ENCODE peak calls at places on chromosomes 2 and 18, in four cellular contexts. M is fibroblast of mammary gland, N is colonic mucosa, E is GM12864. Q is an unnamed sample.

GRCh38 chr2:116719841-116720240 is 1094.7 kb upstream of the DDX18 start:
- DNase-seq in M (peak; percentile 0), N (no peak), E (no peak), Q (no peak)

GRCh38 chr18:43680096-43680495 is 402.8 kb upstream of the SYT4 start:
- DNase-seq in M (peak; percentile 49), N (no peak), E (no peak), Q (no peak)

GRCh38 chr2:71618327-71619113 is 165.2 kb downstream of the DYSF start:
- DNase-seq in M (no peak), N (peak; percentile 12), E (no peak), Q (peak; percentile 70)

GRCh38 chr2:162686336-162686735 is 152.2 kb downstream of the KCNH7 start:
- DNase-seq in M (no peak), N (no peak), E (no peak), Q (no peak)

GRCh38 chr18:27249933-27250332 is 64.8 kb upstream of the CHST9 start:
- DNase-seq in M (no peak), N (no peak), E (no peak), Q (no peak)

GRCh38 chr2:197168705-197169104 is 141.9 kb downstream of the ANKRD44 start:
- DNase-seq in M (peak; percentile 70), N (peak; percentile 84), E (peak; percentile 36), Q (no peak)

GRCh38 chr2:42827647-42828486 is 35.5 kb upstream of the HAAO start:
- DNase-seq in M (peak; percentile 83), N (peak; percentile 91), E (no peak), Q (peak; percentile 95)

GRCh38 chr2:112821682-112822081 is 14.9 kb downstream of the IL1B start:
- DNase-seq in M (no peak), N (no peak), E (no peak), Q (no peak)

GRCh38 chr2:10634495-10634894 is 55.3 kb downstream of the NOL10 start:
- DNase-seq in M (no peak), N (no peak), E (no peak), Q (no peak)

GRCh38 chr2:3195865-3196504 is 181.6 kb downstream of the EIPR1 start:
- DNase-seq in M (no peak), N (no peak), E (no peak), Q (no peak)

GRCh38 chr2:7356909-7357584 is 439.8 kb downstream of the RNF144A start:
- DNase-seq in M (no peak), N (no peak), E (no peak), Q (no peak)

GRCh38 chr2:70688427-70688826 is 79.6 kb downstream of the ADD2 start:
- DNase-seq in M (no peak), N (no peak), E (no peak), Q (no peak)

GRCh38 chr2:24111407-24111861 is 11.7 kb downstream of the PFN4 start:
- DNase-seq in M (peak; percentile 19), N (no peak), E (no peak), Q (no peak)

GRCh38 chr18:31819106-31819924 is 58.6 kb upstream of the SLC25A52 start:
- DNase-seq in M (peak; percentile 63), N (peak; percentile 19), E (peak; percentile 29), Q (no peak)

GRCh38 chr2:181106789-181107418 is 126.5 kb downstream of the UBE2E3 start:
- DNase-seq in M (peak; percentile 93), N (no peak), E (peak; percentile 87), Q (no peak)

GRCh38 chr2:181465686-181466375 is 8.6 kb downstream of the ITGA4 start:
- DNase-seq in M (peak; percentile 94), N (no peak), E (no peak), Q (no peak)

GRCh38 chr2:181857471-181857870 is 34.1 kb upstream of the ITPRID2 start:
- DNase-seq in M (peak; percentile 64), N (no peak), E (no peak), Q (no peak)

GRCh38 chr2:148817210-148817708 is 57.8 kb upstream of the KIF5C start:
- DNase-seq in M (peak; percentile 50), N (no peak), E (no peak), Q (no peak)

GRCh38 chr18:24731158-24731557 is 270.7 kb downstream of the HRH4 start:
- DNase-seq in M (no peak), N (no peak), E (no peak), Q (no peak)

GRCh38 chr2:25066455-25066854 is 24.6 kb downstream of the EFR3B start:
- DNase-seq in M (no peak), N (no peak), E (no peak), Q (no peak)

GRCh38 chr2:64615844-64616536 is 37.7 kb downstream of the SERTAD2 start:
- DNase-seq in M (no peak), N (no peak), E (no peak), Q (no peak)

GRCh38 chr18:78407456-78407823 is 572.2 kb upstream of the SALL3 start:
- DNase-seq in M (no peak), N (peak; percentile 45), E (no peak), Q (peak; percentile 46)

GRCh38 chr2:240604291-240604938 is 17.9 kb downstream of the CAPN10 start:
- DNase-seq in M (peak; percentile 61), N (peak; percentile 84), E (no peak), Q (no peak)

GRCh38 chr2:124323321-124323720 is 298.2 kb downstream of the CNTNAP5 start:
- DNase-seq in M (peak; percentile 23), N (no peak), E (no peak), Q (no peak)

GRCh38 chr2:149612122-149612521 is 24.5 kb upstream of the MMADHC start:
- DNase-seq in M (peak; percentile 29), N (no peak), E (no peak), Q (no peak)

GRCh38 chr2:237859533-237860272 is at the start of gene RAMP1:
- DNase-seq in M (no peak), N (no peak), E (no peak), Q (peak; percentile 84)

GRCh38 chr2:177001334-177001733 is 211.3 kb upstream of the HNRNPA3 start:
- DNase-seq in M (no peak), N (no peak), E (no peak), Q (no peak)

GRCh38 chr2:151391436-151391835 is 18.3 kb upstream of the RIF1 start:
- DNase-seq in M (no peak), N (no peak), E (no peak), Q (no peak)

GRCh38 chr18:59540819-59541218 is 156.4 kb downstream of the CCBE1 start:
- DNase-seq in M (peak; percentile 83), N (no peak), E (no peak), Q (no peak)

GRCh38 chr2:154710685-154711084 is 12.2 kb downstream of the KCNJ3 start:
- DNase-seq in M (no peak), N (no peak), E (no peak), Q (no peak)

GRCh38 chr2:154709215-154709614 is 10.7 kb downstream of the KCNJ3 start:
- DNase-seq in M (no peak), N (no peak), E (no peak), Q (no peak)

GRCh38 chr2:154707994-154708393 is 9.5 kb downstream of the KCNJ3 start:
- DNase-seq in M (no peak), N (no peak), E (no peak), Q (no peak)

GRCh38 chr2:154710078-154710477 is 11.6 kb downstream of the KCNJ3 start:
- DNase-seq in M (no peak), N (no peak), E (no peak), Q (no peak)

GRCh38 chr2:154713605-154714004 is 15.1 kb downstream of the KCNJ3 start:
- DNase-seq in M (no peak), N (no peak), E (no peak), Q (no peak)
- TF ChIP-seq CTCF in M (no peak), N (no peak), E (no peak), Q (no peak)

DNA sequence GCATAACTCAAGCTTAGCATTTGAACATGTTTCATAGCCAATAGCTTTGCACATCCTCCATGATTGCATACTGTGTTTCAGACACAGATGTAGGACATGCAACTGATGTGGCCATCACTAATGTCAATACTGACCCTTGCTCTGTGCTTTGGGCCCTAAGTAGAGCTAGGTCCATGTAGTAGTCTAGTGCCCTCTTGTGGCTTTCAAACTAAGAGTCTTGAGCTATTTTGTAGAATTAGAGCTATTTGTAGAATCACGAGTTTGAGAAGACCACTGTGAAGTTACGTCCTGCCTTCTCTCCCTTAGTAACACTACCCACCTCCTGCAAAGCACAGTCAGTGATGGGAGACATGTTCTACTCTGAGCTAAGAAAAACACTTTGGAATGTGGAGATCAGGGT is 306.4 kb upstream of the TNP1 start:
- DNase-seq in M (peak; percentile 66), N (no peak), E (peak; percentile 15), Q (no peak)
- TF ChIP-seq CTCF in M (peak; percentile 63), N (no peak), E (peak; percentile 54), Q (peak; percentile 72)

GRCh38 chr2:226798422-226799210 is 1.0 kb downstream of the IRS1 start:
- DNase-seq in M (peak; percentile 57), N (peak; percentile 72), E (no peak), Q (no peak)
- TF ChIP-seq CTCF in M (no peak), N (no peak), E (peak; percentile 32), Q (peak; percentile 36)

GRCh38 chr2:98388601-98389247 is 42.5 kb downstream of the CNGA3 start:
- DNase-seq in M (no peak), N (no peak), E (no peak), Q (peak; percentile 69)
- TF ChIP-seq CTCF in M (no peak), N (no peak), E (no peak), Q (no peak)

GRCh38 chr2:38439226-38439612 is 62.1 kb upstream of the ATL2 start:
- DNase-seq in M (no peak), N (no peak), E (no peak), Q (no peak)

GRCh38 chr2:38436227-38436664 is 59.2 kb upstream of the ATL2 start:
- DNase-seq in M (no peak), N (no peak), E (no peak), Q (no peak)

GRCh38 chr2:38439807-38440300 is 62.8 kb upstream of the ATL2 start:
- DNase-seq in M (no peak), N (no peak), E (no peak), Q (no peak)

GRCh38 chr2:38438536-38439225 is 61.6 kb upstream of the ATL2 start:
- DNase-seq in M (no peak), N (no peak), E (peak; percentile 53), Q (no peak)

GRCh38 chr2:38438133-38438532 is 61.1 kb upstream of the ATL2 start:
- DNase-seq in M (no peak), N (no peak), E (no peak), Q (no peak)
- TF ChIP-seq CTCF in M (no peak), N (no peak), E (no peak), Q (no peak)

GRCh38 chr2:157178865-157179264 is 78.6 kb upstream of the GALNT5 start:
- DNase-seq in M (no peak), N (no peak), E (no peak), Q (no peak)
- TF ChIP-seq CTCF in M (peak; percentile 23), N (no peak), E (peak; percentile 32), Q (no peak)